ENCODE peak calls at places on chromosome 4, in nine cellular contexts. V is GM23338, T is AG04450, Z is HCT116, X is lower leg skin, P is prostate gland, A is HFF-Myc, B is tibial artery, D is spleen. R is an unnamed sample.

GRCh38 chr4:144574509-144574908 is 71.4 kb upstream of the HHIP start:
- DNase-seq in V (no peak), T (no peak), Z (no peak), X (no peak), P (no peak), A (no peak), B (no peak), D (no peak), R (no peak)

GRCh38 chr4:139470997-139471665 is 17.2 kb downstream of the RAB33B start:
- DNase-seq in V (no peak), T (no peak), Z (no peak), X (no peak), P (no peak), A (no peak), B (no peak), D (no peak), R (no peak)

GRCh38 chr4:121096629-121097028 is 24.3 kb upstream of the NDNF start:
- DNase-seq in V (peak; percentile 65), T (peak; percentile 3), Z (peak; percentile 24), X (no peak), P (no peak), A (no peak), B (no peak), D (no peak), R (no peak)

GRCh38 chr4:108193891-108194672 is 25.4 kb upstream of the LEF1 start:
- DNase-seq in V (peak; percentile 95), T (no peak), Z (no peak), X (no peak), P (no peak), A (no peak), B (no peak), D (no peak), R (no peak)

GRCh38 chr4:150316332-150317205 is 238.3 kb downstream of the DCLK2 start:
- DNase-seq in V (no peak), T (no peak), Z (no peak), X (no peak), P (no peak), A (no peak), B (no peak), D (no peak), R (no peak)

GRCh38 chr4:83771113-83771705 is 235.3 kb downstream of the GPAT3 start:
- DNase-seq in V (peak; percentile 82), T (peak; percentile 15), Z (peak; percentile 51), X (no peak), P (no peak), A (peak; percentile 9), B (no peak), D (no peak), R (no peak)

GRCh38 chr4:83716874-83717273 is 181.0 kb downstream of the GPAT3 start:
- DNase-seq in V (no peak), T (no peak), Z (no peak), X (no peak), P (no peak), A (no peak), B (no peak), D (no peak), R (no peak)

GRCh38 chr4:147044241-147044640 is 98.6 kb upstream of the TTC29 start:
- DNase-seq in V (no peak), T (no peak), Z (no peak), X (no peak), P (no peak), A (no peak), B (no peak), D (no peak), R (no peak)

GRCh38 chr4:181350578-181351420 is 892.4 kb upstream of the TENM3 start:
- DNase-seq in V (peak; percentile 64), T (no peak), Z (no peak), X (no peak), P (no peak), A (no peak), B (no peak), D (no peak), R (no peak)

GRCh38 chr4:112511294-112512118 is 4.5 kb downstream of the NEUROG2 start:
- DNase-seq in V (peak; percentile 70), T (no peak), Z (no peak), X (no peak), P (no peak), A (no peak), B (no peak), D (no peak), R (no peak)

GRCh38 chr4:79467246-79467932 is 59.4 kb upstream of the GK2 start:
- DNase-seq in V (no peak), T (no peak), Z (no peak), X (no peak), P (no peak), A (no peak), B (no peak), D (no peak), R (no peak)

GRCh38 chr4:109276482-109277095 is 25.9 kb downstream of the COL25A1 start:
- DNase-seq in V (no peak), T (no peak), Z (no peak), X (no peak), P (no peak), A (no peak), B (no peak), D (no peak), R (no peak)

GRCh38 chr4:41160856-41161255 is 53.5 kb downstream of the APBB2 start:
- DNase-seq in V (no peak), T (no peak), Z (peak; percentile 74), X (no peak), P (no peak), A (no peak), B (no peak), D (no peak), R (no peak)

GRCh38 chr4:77734928-77735327 is 84.2 kb downstream of the CNOT6L start:
- DNase-seq in V (peak; percentile 58), T (peak; percentile 26), Z (no peak), X (no peak), P (no peak), A (peak; percentile 4), B (no peak), D (no peak), R (no peak)

GRCh38 chr4:149933883-149934282 is 118.2 kb upstream of the IQCM start:
- DNase-seq in V (no peak), T (no peak), Z (no peak), X (no peak), P (no peak), A (no peak), B (no peak), D (no peak), R (no peak)

GRCh38 chr4:40309250-40309774 is 25.8 kb upstream of the CHRNA9 start:
- DNase-seq in V (peak; percentile 98), T (peak; percentile 56), Z (peak; percentile 77), X (peak; percentile 97), P (peak; percentile 92), A (peak; percentile 53), B (peak; percentile 93), D (peak; percentile 96), R (peak; percentile 83)

GRCh38 chr4:7398788-7399432 is 35.8 kb downstream of the PSAPL1 start:
- DNase-seq in V (no peak), T (no peak), Z (no peak), X (no peak), P (no peak), A (no peak), B (peak; percentile 1), D (no peak), R (no peak)

GRCh38 chr4:7399433-7400234 is 35.1 kb downstream of the PSAPL1 start:
- DNase-seq in V (no peak), T (no peak), Z (no peak), X (no peak), P (no peak), A (no peak), B (peak; percentile 6), D (peak; percentile 24), R (peak; percentile 29)

GRCh38 chr4:7396186-7396585 is 38.5 kb downstream of the PSAPL1 start:
- DNase-seq in V (no peak), T (no peak), Z (no peak), X (peak; percentile 62), P (no peak), A (no peak), B (no peak), D (peak; percentile 59), R (peak; percentile 58)

GRCh38 chr4:7397206-7398103 is 37.3 kb downstream of the PSAPL1 start:
- DNase-seq in V (no peak), T (no peak), Z (no peak), X (peak; percentile 70), P (no peak), A (no peak), B (no peak), D (peak; percentile 47), R (no peak)

GRCh38 chr4:7398104-7398423 is 36.7 kb downstream of the PSAPL1 start:
- DNase-seq in V (no peak), T (peak; percentile 15), Z (no peak), X (peak; percentile 70), P (no peak), A (peak; percentile 44), B (peak; percentile 9), D (peak; percentile 37), R (no peak)
- H3K4me3 ChIP-seq in V (no peak overlapping the region), T (no peak overlapping the region), Z (no peak overlapping the region), X (no peak overlapping the region), P (no peak overlapping the region), A (no peak overlapping the region), B (no peak overlapping the region), D (no peak overlapping the region), R (no peak overlapping the region)

GRCh38 chr4:57104706-57105560 is 5.3 kb downstream of the IGFBP7 start:
- DNase-seq in V (no peak), T (no peak), Z (no peak), X (no peak), P (no peak), A (no peak), B (no peak), D (no peak), R (no peak)
- H3K4me3 ChIP-seq in V (no peak overlapping the region), T (no peak overlapping the region), Z (no peak overlapping the region), X (no peak overlapping the region), P (no peak overlapping the region), A (no peak overlapping the region), B (no peak overlapping the region), D (no peak overlapping the region), R (peak overlapping the region; percentile 99)

DNA sequence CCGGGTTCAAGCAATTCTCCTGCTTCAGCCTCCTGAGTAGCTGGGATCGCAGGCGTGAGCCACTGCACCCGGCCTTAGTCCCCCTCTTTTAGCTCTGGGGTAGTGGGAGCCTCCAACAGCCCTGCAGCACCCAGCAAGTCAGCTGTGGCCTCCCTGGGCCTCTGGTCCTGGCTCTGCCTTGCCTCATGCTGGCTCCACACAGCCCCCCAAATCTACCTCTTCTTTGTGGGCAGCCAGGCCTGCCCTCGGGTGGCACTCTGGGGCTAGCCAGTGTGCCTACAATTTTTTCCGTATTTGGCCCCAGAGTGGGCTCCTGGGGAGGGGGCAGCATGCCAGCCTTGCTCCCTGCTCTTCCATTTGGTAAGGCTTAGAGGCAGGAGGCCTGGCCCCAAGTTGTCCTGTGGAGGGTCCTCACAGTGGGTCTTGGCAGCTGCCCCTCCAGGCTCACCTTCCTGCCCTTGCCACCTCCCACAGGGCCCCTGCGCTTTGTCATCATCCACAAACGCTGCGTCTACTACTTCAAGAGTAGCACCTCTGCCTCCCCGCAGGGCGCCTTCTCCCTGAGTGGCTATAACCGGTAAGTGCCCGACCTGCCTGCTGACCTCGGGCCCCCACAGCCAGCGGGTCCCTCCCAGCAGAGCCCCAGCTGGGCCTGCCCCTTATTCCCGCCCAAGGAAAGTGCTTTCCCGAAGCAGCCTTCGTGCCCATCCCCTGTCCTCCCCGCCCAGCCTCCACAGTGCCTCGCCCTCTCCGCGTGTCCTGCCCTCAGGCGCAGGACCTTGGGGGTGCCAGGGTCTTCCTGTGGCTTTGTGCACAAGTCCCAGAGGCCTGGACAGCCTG is 21.0 kb upstream of the ADD1 start:
- DNase-seq in V (no peak), T (no peak), Z (no peak), X (peak; percentile 82), P (no peak), A (no peak), B (no peak), D (peak; percentile 69), R (no peak)
- H3K4me3 ChIP-seq in V (no peak overlapping the region), T (no peak overlapping the region), Z (no peak overlapping the region), X (no peak overlapping the region), P (no peak overlapping the region), A (no peak overlapping the region), B (no peak overlapping the region), D (no peak overlapping the region), R (no peak overlapping the region)

GRCh38 chr4:8319731-8320385 is 50.3 kb downstream of the HTRA3 start:
- DNase-seq in V (no peak), T (no peak), Z (no peak), X (peak; percentile 79), P (peak; percentile 61), A (no peak), B (no peak), D (peak; percentile 79), R (peak; percentile 64)
- H3K4me3 ChIP-seq in V (no peak overlapping the region), T (no peak overlapping the region), Z (no peak overlapping the region), X (no peak overlapping the region), P (no peak overlapping the region), A (no peak overlapping the region), B (no peak overlapping the region), D (no peak overlapping the region), R (no peak overlapping the region)